ENCODE peak calls at places on chromosomes 2 and 18, in four cellular contexts. E is NCI-H524, B is EL, N is Karpas-422. U is an unnamed sample.

GRCh38 chr2:191530618-191531017 is 147.3 kb upstream of the NABP1 start:
- DNase-seq in B (no peak), E (no peak), N (no peak), U (no peak)

GRCh38 chr2:66445076-66445724 is 10.3 kb downstream of the MEIS1 start:
- DNase-seq in B (peak), N (no peak), E (no peak), U (no peak)

GRCh38 chr2:72149556-72150156 is 2.0 kb upstream of the CYP26B1 start:
- DNase-seq in E (no peak), B (no peak), N (no peak), U (no peak)

GRCh38 chr2:222561817-222562424 is 94.0 kb downstream of the FARSB start:
- DNase-seq in N (peak), B (peak), E (peak), U (peak)

GRCh38 chr2:78408795-78409118 is 616.7 kb upstream of the REG3G start:
- DNase-seq in N (no peak), E (peak), B (no peak), U (no peak)

GRCh38 chr2:223896751-223897320 is 48.3 kb downstream of the WDFY1 start:
- DNase-seq in B (peak), N (no peak), E (no peak), U (peak)

GRCh38 chr2:192828947-192829346 is 634.2 kb upstream of the TMEFF2 start:
- DNase-seq in B (no peak), E (no peak), N (no peak), U (no peak)

GRCh38 chr2:128584296-128584900 is 265.7 kb upstream of the HS6ST1 start:
- DNase-seq in E (no peak), N (no peak), B (peak), U (no peak)

GRCh38 chr2:169808211-169808610 is 9.5 kb downstream of the SSB start:
- DNase-seq in E (no peak), N (no peak), B (peak), U (no peak)

GRCh38 chr2:157190151-157190550 is 67.4 kb upstream of the GALNT5 start:
- DNase-seq in N (no peak), E (no peak), B (peak), U (peak)

GRCh38 chr2:56681659-56682396 is 498.0 kb downstream of the CCDC85A start:
- DNase-seq in N (no peak), B (peak), E (no peak), U (peak)

GRCh38 chr2:176491172-176491904 is 222.1 kb downstream of the MTX2 start:
- DNase-seq in E (no peak), B (peak), N (peak), U (peak)

GRCh38 chr18:29147944-29148343 is 971.0 kb upstream of the CDH2 start:
- DNase-seq in N (no peak), B (peak), E (peak), U (peak)

GRCh38 chr18:8995096-8995495 is 107.4 kb upstream of the NDUFV2 start:
- DNase-seq in E (no peak), N (no peak), B (no peak), U (no peak)

U was measured in RPMI7951.